ENCODE peak calls at places on chromosomes 16 and 17, in seven cellular contexts. One of them, this sample, is unnamed. For H3K4me1, the result is how much of the 10 kb centered on the place peaks cover.

GRCh38 chr17:76261421-76262215 is 3.5 kb upstream of the UBALD2 start:
- DNase-seq in CD4-positive, CD25-positive, alpha-beta regulatory T cell: peak
- DNase-seq in spleen: no peak
- DNase-seq in lower lobe of right lung: no peak
- DNase-seq in suprapubic skin: no peak
- DNase-seq in HCT116: no peak
- DNase-seq in effector memory CD4-positive, alpha-beta T cell: no peak
- DNase-seq in this sample: no peak

GRCh38 chr16:47045459-47045858 is 72.0 kb upstream of the DNAJA2 start:
- DNase-seq in effector memory CD4-positive, alpha-beta T cell: no peak
- DNase-seq in HCT116: no peak
- DNase-seq in suprapubic skin: no peak
- DNase-seq in lower lobe of right lung: no peak
- DNase-seq in CD4-positive, CD25-positive, alpha-beta regulatory T cell: peak
- DNase-seq in spleen: no peak
- DNase-seq in this sample: no peak

GRCh38 chr17:7888184-7888920 is at the start of gene CHD3:
- DNase-seq in suprapubic skin: peak
- DNase-seq in spleen: no peak
- DNase-seq in lower lobe of right lung: no peak
- DNase-seq in CD4-positive, CD25-positive, alpha-beta regulatory T cell: peak
- DNase-seq in effector memory CD4-positive, alpha-beta T cell: no peak
- DNase-seq in HCT116: no peak
- DNase-seq in this sample: peak

GRCh38 chr16:55993088-55993487 is 117.9 kb upstream of the CES5A start:
- DNase-seq in HCT116: no peak
- DNase-seq in spleen: no peak
- DNase-seq in effector memory CD4-positive, alpha-beta T cell: no peak
- DNase-seq in suprapubic skin: no peak
- DNase-seq in CD4-positive, CD25-positive, alpha-beta regulatory T cell: no peak
- DNase-seq in lower lobe of right lung: no peak
- DNase-seq in this sample: no peak

GRCh38 chr17:34769899-34770298 is 190.5 kb downstream of the TMEM132E start:
- DNase-seq in effector memory CD4-positive, alpha-beta T cell: no peak
- DNase-seq in suprapubic skin: no peak
- DNase-seq in spleen: no peak
- DNase-seq in lower lobe of right lung: no peak
- DNase-seq in HCT116: no peak
- DNase-seq in CD4-positive, CD25-positive, alpha-beta regulatory T cell: no peak
- DNase-seq in this sample: no peak

GRCh38 chr16:80189481-80190163 is 351.2 kb upstream of the DYNLRB2 start:
- DNase-seq in lower lobe of right lung: no peak
- DNase-seq in CD4-positive, CD25-positive, alpha-beta regulatory T cell: no peak
- DNase-seq in spleen: no peak
- DNase-seq in HCT116: no peak
- DNase-seq in effector memory CD4-positive, alpha-beta T cell: no peak
- DNase-seq in suprapubic skin: no peak
- DNase-seq in this sample: no peak

GRCh38 chr17:55634702-55635101 is 88.0 kb downstream of the TMEM100 start:
- DNase-seq in HCT116: no peak
- DNase-seq in CD4-positive, CD25-positive, alpha-beta regulatory T cell: no peak
- DNase-seq in effector memory CD4-positive, alpha-beta T cell: no peak
- DNase-seq in spleen: no peak
- DNase-seq in suprapubic skin: no peak
- DNase-seq in lower lobe of right lung: no peak
- DNase-seq in this sample: no peak

GRCh38 chr16:57377080-57377841 is 5.0 kb downstream of the CX3CL1 start:
- DNase-seq in lower lobe of right lung: no peak
- DNase-seq in effector memory CD4-positive, alpha-beta T cell: no peak
- DNase-seq in spleen: no peak
- DNase-seq in suprapubic skin: no peak
- DNase-seq in CD4-positive, CD25-positive, alpha-beta regulatory T cell: peak
- DNase-seq in HCT116: no peak
- DNase-seq in this sample: no peak

GRCh38 chr16:13390986-13391305 is 489.5 kb downstream of the SHISA9 start:
- DNase-seq in lower lobe of right lung: no peak
- DNase-seq in spleen: no peak
- DNase-seq in effector memory CD4-positive, alpha-beta T cell: no peak
- DNase-seq in CD4-positive, CD25-positive, alpha-beta regulatory T cell: no peak
- DNase-seq in suprapubic skin: no peak
- DNase-seq in HCT116: no peak
- DNase-seq in this sample: no peak

GRCh38 chr17:54221499-54221898 is 398.8 kb downstream of the KIF2B start:
- DNase-seq in suprapubic skin: no peak
- DNase-seq in HCT116: no peak
- DNase-seq in spleen: no peak
- DNase-seq in effector memory CD4-positive, alpha-beta T cell: no peak
- DNase-seq in CD4-positive, CD25-positive, alpha-beta regulatory T cell: no peak
- DNase-seq in lower lobe of right lung: no peak
- DNase-seq in this sample: no peak

GRCh38 chr17:41529491-41529915 is 1.4 kb upstream of the KRT19 start:
- DNase-seq in HCT116: no peak
- DNase-seq in effector memory CD4-positive, alpha-beta T cell: no peak
- DNase-seq in spleen: no peak
- DNase-seq in CD4-positive, CD25-positive, alpha-beta regulatory T cell: no peak
- DNase-seq in lower lobe of right lung: no peak
- DNase-seq in suprapubic skin: no peak
- DNase-seq in this sample: no peak

GRCh38 chr17:80071116-80071980 is 30.0 kb upstream of the GAA start:
- DNase-seq in suprapubic skin: no peak
- DNase-seq in CD4-positive, CD25-positive, alpha-beta regulatory T cell: no peak
- DNase-seq in spleen: no peak
- DNase-seq in HCT116: no peak
- DNase-seq in lower lobe of right lung: no peak
- DNase-seq in effector memory CD4-positive, alpha-beta T cell: no peak
- DNase-seq in this sample: no peak

GRCh38 chr16:64321881-64322280 is 800.0 kb downstream of the CDH11 start:
- DNase-seq in CD4-positive, CD25-positive, alpha-beta regulatory T cell: no peak
- DNase-seq in lower lobe of right lung: no peak
- DNase-seq in suprapubic skin: no peak
- DNase-seq in effector memory CD4-positive, alpha-beta T cell: no peak
- DNase-seq in spleen: no peak
- DNase-seq in HCT116: no peak
- DNase-seq in this sample: no peak
- H3K4me1 ChIP-seq in CD4-positive, CD25-positive, alpha-beta regulatory T cell: under half
- H3K4me1 ChIP-seq in lower lobe of right lung: under half
- H3K4me1 ChIP-seq in suprapubic skin: under half
- H3K4me1 ChIP-seq in effector memory CD4-positive, alpha-beta T cell: under half
- H3K4me1 ChIP-seq in spleen: under half
- H3K4me1 ChIP-seq in HCT116: under half
- H3K4me1 ChIP-seq in this sample: under half

GRCh38 chr17:64406321-64407200 is 15.9 kb upstream of the PECAM1 start:
- DNase-seq in spleen: peak
- DNase-seq in HCT116: no peak
- DNase-seq in suprapubic skin: no peak
- DNase-seq in effector memory CD4-positive, alpha-beta T cell: no peak
- DNase-seq in lower lobe of right lung: no peak
- DNase-seq in CD4-positive, CD25-positive, alpha-beta regulatory T cell: peak
- DNase-seq in this sample: no peak
- H3K4me1 ChIP-seq in spleen: under half
- H3K4me1 ChIP-seq in HCT116: under half
- H3K4me1 ChIP-seq in suprapubic skin: under half
- H3K4me1 ChIP-seq in effector memory CD4-positive, alpha-beta T cell: under half
- H3K4me1 ChIP-seq in lower lobe of right lung: half or more
- H3K4me1 ChIP-seq in CD4-positive, CD25-positive, alpha-beta regulatory T cell: under half
- H3K4me1 ChIP-seq in this sample: under half

GRCh38 chr17:50195196-50195865 is 6.1 kb downstream of the COL1A1 start:
- DNase-seq in suprapubic skin: no peak
- DNase-seq in lower lobe of right lung: peak
- DNase-seq in CD4-positive, CD25-positive, alpha-beta regulatory T cell: no peak
- DNase-seq in HCT116: no peak
- DNase-seq in spleen: no peak
- DNase-seq in effector memory CD4-positive, alpha-beta T cell: no peak
- DNase-seq in this sample: no peak
- H3K4me1 ChIP-seq in suprapubic skin: under half
- H3K4me1 ChIP-seq in lower lobe of right lung: under half
- H3K4me1 ChIP-seq in CD4-positive, CD25-positive, alpha-beta regulatory T cell: under half
- H3K4me1 ChIP-seq in HCT116: under half
- H3K4me1 ChIP-seq in spleen: under half
- H3K4me1 ChIP-seq in effector memory CD4-positive, alpha-beta T cell: under half
- H3K4me1 ChIP-seq in this sample: under half

GRCh38 chr17:82007495-82008257 is 15.0 kb downstream of the CENPX start:
- DNase-seq in suprapubic skin: no peak
- DNase-seq in CD4-positive, CD25-positive, alpha-beta regulatory T cell: no peak
- DNase-seq in lower lobe of right lung: no peak
- DNase-seq in effector memory CD4-positive, alpha-beta T cell: no peak
- DNase-seq in spleen: no peak
- DNase-seq in HCT116: no peak
- DNase-seq in this sample: no peak

GRCh38 chr17:82008258-82008940 is 14.3 kb downstream of the CENPX start:
- DNase-seq in CD4-positive, CD25-positive, alpha-beta regulatory T cell: no peak
- DNase-seq in suprapubic skin: no peak
- DNase-seq in spleen: no peak
- DNase-seq in lower lobe of right lung: no peak
- DNase-seq in HCT116: no peak
- DNase-seq in effector memory CD4-positive, alpha-beta T cell: no peak
- DNase-seq in this sample: no peak

GRCh38 chr17:82010575-82011525 is 11.8 kb downstream of the CENPX start:
- DNase-seq in effector memory CD4-positive, alpha-beta T cell: no peak
- DNase-seq in HCT116: no peak
- DNase-seq in spleen: no peak
- DNase-seq in CD4-positive, CD25-positive, alpha-beta regulatory T cell: no peak
- DNase-seq in suprapubic skin: no peak
- DNase-seq in lower lobe of right lung: no peak
- DNase-seq in this sample: no peak

GRCh38 chr17:82008941-82009405 is 13.7 kb downstream of the CENPX start:
- DNase-seq in suprapubic skin: no peak
- DNase-seq in effector memory CD4-positive, alpha-beta T cell: no peak
- DNase-seq in CD4-positive, CD25-positive, alpha-beta regulatory T cell: no peak
- DNase-seq in spleen: no peak
- DNase-seq in lower lobe of right lung: no peak
- DNase-seq in HCT116: no peak
- DNase-seq in this sample: no peak

GRCh38 chr17:82009413-82009812 is 13.3 kb downstream of the CENPX start:
- DNase-seq in CD4-positive, CD25-positive, alpha-beta regulatory T cell: no peak
- DNase-seq in effector memory CD4-positive, alpha-beta T cell: no peak
- DNase-seq in lower lobe of right lung: no peak
- DNase-seq in suprapubic skin: no peak
- DNase-seq in HCT116: no peak
- DNase-seq in spleen: no peak
- DNase-seq in this sample: no peak
- H3K4me1 ChIP-seq in CD4-positive, CD25-positive, alpha-beta regulatory T cell: under half
- H3K4me1 ChIP-seq in effector memory CD4-positive, alpha-beta T cell: under half
- H3K4me1 ChIP-seq in lower lobe of right lung: under half
- H3K4me1 ChIP-seq in suprapubic skin: under half
- H3K4me1 ChIP-seq in HCT116: under half
- H3K4me1 ChIP-seq in spleen: under half
- H3K4me1 ChIP-seq in this sample: under half

GRCh38 chr17:40517286-40517662 is 15.9 kb upstream of the TNS4 start:
- DNase-seq in effector memory CD4-positive, alpha-beta T cell: no peak
- DNase-seq in HCT116: no peak
- DNase-seq in CD4-positive, CD25-positive, alpha-beta regulatory T cell: no peak
- DNase-seq in spleen: peak
- DNase-seq in lower lobe of right lung: no peak
- DNase-seq in suprapubic skin: peak
- DNase-seq in this sample: no peak

GRCh38 chr17:40517981-40518380 is 16.6 kb upstream of the TNS4 start:
- DNase-seq in HCT116: no peak
- DNase-seq in suprapubic skin: peak
- DNase-seq in CD4-positive, CD25-positive, alpha-beta regulatory T cell: no peak
- DNase-seq in effector memory CD4-positive, alpha-beta T cell: no peak
- DNase-seq in lower lobe of right lung: no peak
- DNase-seq in spleen: peak
- DNase-seq in this sample: no peak

GRCh38 chr17:40520991-40521453 is 19.6 kb upstream of the TNS4 start:
- DNase-seq in spleen: peak
- DNase-seq in suprapubic skin: peak
- DNase-seq in effector memory CD4-positive, alpha-beta T cell: no peak
- DNase-seq in CD4-positive, CD25-positive, alpha-beta regulatory T cell: no peak
- DNase-seq in lower lobe of right lung: no peak
- DNase-seq in HCT116: no peak
- DNase-seq in this sample: no peak

GRCh38 chr17:40518401-40519088 is 17.1 kb upstream of the TNS4 start:
- DNase-seq in HCT116: peak
- DNase-seq in lower lobe of right lung: no peak
- DNase-seq in suprapubic skin: peak
- DNase-seq in CD4-positive, CD25-positive, alpha-beta regulatory T cell: no peak
- DNase-seq in effector memory CD4-positive, alpha-beta T cell: no peak
- DNase-seq in spleen: peak
- DNase-seq in this sample: no peak

GRCh38 chr17:40519089-40519775 is 17.8 kb upstream of the TNS4 start:
- DNase-seq in spleen: peak
- DNase-seq in effector memory CD4-positive, alpha-beta T cell: no peak
- DNase-seq in HCT116: no peak
- DNase-seq in lower lobe of right lung: no peak
- DNase-seq in suprapubic skin: peak
- DNase-seq in CD4-positive, CD25-positive, alpha-beta regulatory T cell: no peak
- DNase-seq in this sample: no peak
- H3K4me1 ChIP-seq in spleen: under half
- H3K4me1 ChIP-seq in effector memory CD4-positive, alpha-beta T cell: under half
- H3K4me1 ChIP-seq in HCT116: half or more
- H3K4me1 ChIP-seq in lower lobe of right lung: under half
- H3K4me1 ChIP-seq in suprapubic skin: half or more
- H3K4me1 ChIP-seq in CD4-positive, CD25-positive, alpha-beta regulatory T cell: under half
- H3K4me1 ChIP-seq in this sample: under half

GRCh38 chr17:49739662-49740271 is 24.2 kb downstream of the FAM117A start:
- DNase-seq in suprapubic skin: peak
- DNase-seq in effector memory CD4-positive, alpha-beta T cell: peak
- DNase-seq in CD4-positive, CD25-positive, alpha-beta regulatory T cell: peak
- DNase-seq in spleen: peak
- DNase-seq in lower lobe of right lung: peak
- DNase-seq in HCT116: no peak
- DNase-seq in this sample: no peak
- H3K4me1 ChIP-seq in suprapubic skin: under half
- H3K4me1 ChIP-seq in effector memory CD4-positive, alpha-beta T cell: half or more
- H3K4me1 ChIP-seq in CD4-positive, CD25-positive, alpha-beta regulatory T cell: half or more
- H3K4me1 ChIP-seq in spleen: half or more
- H3K4me1 ChIP-seq in lower lobe of right lung: half or more
- H3K4me1 ChIP-seq in HCT116: under half
- H3K4me1 ChIP-seq in this sample: under half

GRCh38 chr16:73064996-73065349 is 17.0 kb upstream of the ZFHX3 start:
- DNase-seq in effector memory CD4-positive, alpha-beta T cell: no peak
- DNase-seq in suprapubic skin: no peak
- DNase-seq in spleen: no peak
- DNase-seq in CD4-positive, CD25-positive, alpha-beta regulatory T cell: no peak
- DNase-seq in lower lobe of right lung: no peak
- DNase-seq in HCT116: no peak
- DNase-seq in this sample: no peak
- H3K4me1 ChIP-seq in effector memory CD4-positive, alpha-beta T cell: under half
- H3K4me1 ChIP-seq in suprapubic skin: half or more
- H3K4me1 ChIP-seq in spleen: under half
- H3K4me1 ChIP-seq in CD4-positive, CD25-positive, alpha-beta regulatory T cell: under half
- H3K4me1 ChIP-seq in lower lobe of right lung: half or more
- H3K4me1 ChIP-seq in HCT116: under half
- H3K4me1 ChIP-seq in this sample: under half